ENCODE peak calls at places on chromosome 15, in ten cellular contexts. P is nephron progenitor cell; J is endothelial cell of umbilical vein; V is lung microvascular endothelial cell; H is midbrain; Z is HCEC 1CT; Y is HS-27A; A is astrocyte of the spinal cord; X is GM12865; F is stimulated activated CD8-positive, alpha-beta memory T cell treated with anti-CD3 and anti-CD28 coated beads, Interleukin-4, amount 100 ng/mL, for 4 hours. D is an unnamed sample.

GRCh38 chr15:75531041-75531450 is 48.1 kb downstream of the PTPN9 start:
- DNase-seq in P (no peak), J (no peak), V (no peak), H (peak; percentile 58), Z (peak; percentile 8), Y (no peak), A (peak; percentile 68), X (no peak), F (no peak), D (no peak)

GRCh38 chr15:39624806-39625205 is 43.9 kb downstream of the THBS1 start:
- DNase-seq in P (no peak), J (peak; percentile 98), V (peak; percentile 98), H (no peak), Z (peak; percentile 95), Y (peak; percentile 57), A (peak; percentile 91), X (peak; percentile 90), F (peak; percentile 58), D (peak; percentile 93)

GRCh38 chr15:47609693-47610092 is 107.6 kb upstream of the SEMA6D start:
- DNase-seq in P (no peak), J (no peak), V (no peak), H (no peak), Z (no peak), Y (no peak), A (no peak), X (no peak), F (no peak), D (no peak)

GRCh38 chr15:37094542-37095196 is 5.7 kb downstream of the MEIS2 start:
- DNase-seq in P (no peak), J (peak; percentile 35), V (peak; percentile 52), H (no peak), Z (peak; percentile 78), Y (no peak), A (peak; percentile 68), X (peak; percentile 47), F (no peak), D (peak; percentile 15)

GRCh38 chr15:49045691-49046112 is 544 bp downstream of the SECISBP2L start:
- DNase-seq in P (no peak), J (peak; percentile 58), V (peak; percentile 46), H (peak; percentile 49), Z (peak; percentile 53), Y (no peak), A (peak; percentile 51), X (peak; percentile 78), F (no peak), D (peak; percentile 54)

GRCh38 chr15:57557267-57557666 is 34.4 kb upstream of the MYZAP start:
- DNase-seq in P (no peak), J (no peak), V (no peak), H (no peak), Z (no peak), Y (no peak), A (no peak), X (no peak), F (no peak), D (no peak)

GRCh38 chr15:78415284-78415683 is 22.7 kb upstream of the IREB2 start:
- DNase-seq in P (no peak), J (peak; percentile 14), V (peak; percentile 24), H (peak; percentile 18), Z (peak; percentile 41), Y (no peak), A (peak; percentile 22), X (no peak), F (no peak), D (peak; percentile 61)

GRCh38 chr15:40639677-40640076 is 45.6 kb downstream of the KNL1 start:
- DNase-seq in P (no peak), J (no peak), V (no peak), H (no peak), Z (no peak), Y (no peak), A (no peak), X (no peak), F (no peak), D (no peak)

GRCh38 chr15:91885714-91886265 is 32.3 kb downstream of the SLCO3A1 start:
- DNase-seq in P (no peak), J (no peak), V (no peak), H (no peak), Z (no peak), Y (no peak), A (no peak), X (no peak), F (no peak), D (no peak)

GRCh38 chr15:35549567-35549966 is 3.6 kb upstream of the DPH6 start:
- DNase-seq in P (no peak), J (no peak), V (no peak), H (no peak), Z (no peak), Y (no peak), A (no peak), X (no peak), F (no peak), D (no peak)

GRCh38 chr15:72796515-72797337 is 13.2 kb upstream of the ADPGK start:
- DNase-seq in P (peak; percentile 74), J (peak; percentile 2), V (no peak), H (peak; percentile 34), Z (peak; percentile 49), Y (peak; percentile 30), A (peak; percentile 35), X (peak; percentile 36), F (no peak), D (peak; percentile 56)

GRCh38 chr15:45221967-45222366 is 30.1 kb upstream of the SLC28A2 start:
- DNase-seq in P (no peak), J (no peak), V (no peak), H (no peak), Z (no peak), Y (no peak), A (no peak), X (no peak), F (no peak), D (no peak)

GRCh38 chr15:90598053-90598577 is 68.4 kb downstream of the CRTC3 start:
- DNase-seq in P (no peak), J (peak; percentile 7), V (peak; percentile 64), H (peak; percentile 37), Z (no peak), Y (no peak), A (no peak), X (peak; percentile 91), F (no peak), D (peak; percentile 25)

GRCh38 chr15:79357566-79357965 is 46.7 kb downstream of the TMED3 start:
- DNase-seq in P (no peak), J (no peak), V (no peak), H (no peak), Z (no peak), Y (no peak), A (no peak), X (no peak), F (no peak), D (no peak)

GRCh38 chr15:89090791-89091666 is 2.8 kb downstream of the ABHD2 start:
- DNase-seq in P (no peak), J (peak; percentile 85), V (peak; percentile 90), H (peak; percentile 57), Z (peak; percentile 87), Y (peak; percentile 57), A (peak; percentile 79), X (peak; percentile 73), F (no peak), D (peak; percentile 81)

GRCh38 chr15:64052925-64053491 is 6.7 kb upstream of the DAPK2 start:
- DNase-seq in P (no peak), J (no peak), V (no peak), H (no peak), Z (no peak), Y (no peak), A (no peak), X (no peak), F (no peak), D (no peak)

GRCh38 chr15:99994849-99995248 is 261.6 kb upstream of the LYSMD4 start:
- DNase-seq in P (no peak), J (no peak), V (no peak), H (no peak), Z (no peak), Y (no peak), A (no peak), X (no peak), F (no peak), D (no peak)

GRCh38 chr15:31372635-31373091 is 46.0 kb downstream of the KLF13 start:
- DNase-seq in P (peak; percentile 45), J (no peak), V (peak; percentile 47), H (peak; percentile 28), Z (peak; percentile 36), Y (no peak), A (peak; percentile 62), X (no peak), F (no peak), D (peak; percentile 84)

GRCh38 chr15:62392411-62392810 is 227.3 kb upstream of the C2CD4B start:
- DNase-seq in P (peak; percentile 22), J (no peak), V (no peak), H (no peak), Z (peak; percentile 44), Y (no peak), A (peak; percentile 30), X (peak; percentile 5), F (no peak), D (peak; percentile 52)

GRCh38 chr15:52680756-52681155 is 1.6 kb upstream of the ATOSA start:
- DNase-seq in P (no peak), J (no peak), V (no peak), H (no peak), Z (no peak), Y (no peak), A (no peak), X (no peak), F (no peak), D (no peak)

GRCh38 chr15:59174846-59175831 is 31.5 kb upstream of the LDHAL6B start:
- DNase-seq in P (peak; percentile 44), J (peak; percentile 75), V (peak; percentile 80), H (peak; percentile 78), Z (peak; percentile 90), Y (peak; percentile 61), A (peak; percentile 74), X (peak; percentile 72), F (no peak), D (peak; percentile 81)

GRCh38 chr15:68471552-68471951 is 39.6 kb upstream of the ITGA11 start:
- DNase-seq in P (no peak), J (no peak), V (no peak), H (no peak), Z (no peak), Y (no peak), A (no peak), X (no peak), F (no peak), D (no peak)

GRCh38 chr15:51322622-51323296 is 15.6 kb downstream of the CYP19A1 start:
- DNase-seq in P (no peak), J (no peak), V (no peak), H (no peak), Z (no peak), Y (no peak), A (no peak), X (no peak), F (no peak), D (no peak)

GRCh38 chr15:81253846-81254245 is 57.2 kb downstream of the IL16 start:
- DNase-seq in P (no peak), J (no peak), V (no peak), H (no peak), Z (no peak), Y (no peak), A (no peak), X (no peak), F (no peak), D (no peak)

GRCh38 chr15:46297766-46298165 is 662.9 kb downstream of the SQOR start:
- DNase-seq in P (no peak), J (no peak), V (no peak), H (no peak), Z (no peak), Y (no peak), A (no peak), X (peak; percentile 54), F (no peak), D (no peak)

GRCh38 chr15:60370105-60370803 is 27.5 kb downstream of the ANXA2 start:
- DNase-seq in P (no peak), J (peak; percentile 100), V (peak; percentile 99), H (no peak), Z (peak; percentile 41), Y (no peak), A (no peak), X (no peak), F (no peak), D (peak; percentile 80)

GRCh38 chr15:68365140-68365745 is 66.7 kb downstream of the ITGA11 start:
- DNase-seq in P (no peak), J (peak; percentile 57), V (peak; percentile 76), H (no peak), Z (no peak), Y (no peak), A (no peak), X (no peak), F (no peak), D (no peak)

GRCh38 chr15:45948226-45948625 is 313.4 kb downstream of the SQOR start:
- DNase-seq in P (no peak), J (no peak), V (no peak), H (no peak), Z (no peak), Y (no peak), A (peak; percentile 39), X (no peak), F (no peak), D (no peak)

D was measured in ELR.